ENCODE peak calls at places on chromosome 18, in six cellular contexts. One of them, this sample, is unnamed. For H3K36me3, the result is how much of the 10 kb centered on the place peaks cover.

GRCh38 chr18:9081940-9082339 is 20.6 kb upstream of the NDUFV2 start:
- DNase-seq in GM23338: no peak
- DNase-seq in hepatocyte: no peak
- DNase-seq in neural progenitor cell: no peak
- DNase-seq in PC-3: no peak
- DNase-seq in OCI-LY7: no peak
- DNase-seq in this sample: peak

GRCh38 chr18:48893061-48893558 is 57.7 kb downstream of the SMAD7 start:
- DNase-seq in hepatocyte: no peak
- DNase-seq in OCI-LY7: no peak
- DNase-seq in GM23338: no peak
- DNase-seq in PC-3: no peak
- DNase-seq in neural progenitor cell: no peak
- DNase-seq in this sample: no peak

GRCh38 chr18:9708057-9708881 is at the start of gene RAB31:
- DNase-seq in neural progenitor cell: peak
- DNase-seq in OCI-LY7: no peak
- DNase-seq in hepatocyte: peak
- DNase-seq in PC-3: peak
- DNase-seq in GM23338: peak
- DNase-seq in this sample: peak

GRCh38 chr18:29969876-29970275 is 1072.7 kb downstream of the DSC3 start:
- DNase-seq in PC-3: no peak
- DNase-seq in neural progenitor cell: no peak
- DNase-seq in OCI-LY7: no peak
- DNase-seq in GM23338: no peak
- DNase-seq in hepatocyte: no peak
- DNase-seq in this sample: no peak

GRCh38 chr18:51383711-51384110 is 186.2 kb upstream of the MEX3C start:
- DNase-seq in GM23338: no peak
- DNase-seq in OCI-LY7: no peak
- DNase-seq in neural progenitor cell: no peak
- DNase-seq in PC-3: no peak
- DNase-seq in hepatocyte: no peak
- DNase-seq in this sample: no peak

GRCh38 chr18:26457611-26458350 is 90.6 kb downstream of the KCTD1 start:
- DNase-seq in OCI-LY7: no peak
- DNase-seq in PC-3: no peak
- DNase-seq in neural progenitor cell: peak
- DNase-seq in hepatocyte: no peak
- DNase-seq in GM23338: peak
- DNase-seq in this sample: no peak

GRCh38 chr18:59921384-59921891 is 21.6 kb downstream of the PMAIP1 start:
- DNase-seq in neural progenitor cell: no peak
- DNase-seq in OCI-LY7: no peak
- DNase-seq in GM23338: no peak
- DNase-seq in PC-3: peak
- DNase-seq in hepatocyte: no peak
- DNase-seq in this sample: no peak

GRCh38 chr18:46754188-46754587 is 2.7 kb downstream of the ST8SIA5 start:
- DNase-seq in GM23338: no peak
- DNase-seq in neural progenitor cell: no peak
- DNase-seq in hepatocyte: no peak
- DNase-seq in OCI-LY7: peak
- DNase-seq in PC-3: no peak
- DNase-seq in this sample: peak

GRCh38 chr18:3902676-3903075 is 452.7 kb downstream of the TGIF1 start:
- DNase-seq in GM23338: no peak
- DNase-seq in PC-3: no peak
- DNase-seq in neural progenitor cell: peak
- DNase-seq in OCI-LY7: no peak
- DNase-seq in hepatocyte: no peak
- DNase-seq in this sample: no peak

GRCh38 chr18:267380-267687 is 513 bp downstream of the THOC1 start:
- DNase-seq in GM23338: peak
- DNase-seq in PC-3: no peak
- DNase-seq in OCI-LY7: peak
- DNase-seq in neural progenitor cell: no peak
- DNase-seq in hepatocyte: peak
- DNase-seq in this sample: peak

GRCh38 chr18:6624729-6625308 is 104.7 kb upstream of the ARHGAP28 start:
- DNase-seq in neural progenitor cell: no peak
- DNase-seq in PC-3: no peak
- DNase-seq in GM23338: no peak
- DNase-seq in hepatocyte: no peak
- DNase-seq in OCI-LY7: no peak
- DNase-seq in this sample: no peak

GRCh38 chr18:76130845-76131244 is 364.2 kb downstream of the ZNF516 start:
- DNase-seq in hepatocyte: no peak
- DNase-seq in OCI-LY7: no peak
- DNase-seq in PC-3: no peak
- DNase-seq in GM23338: no peak
- DNase-seq in neural progenitor cell: no peak
- DNase-seq in this sample: no peak

GRCh38 chr18:45328271-45328670 is 287.0 kb upstream of the SLC14A2 start:
- DNase-seq in neural progenitor cell: no peak
- DNase-seq in GM23338: no peak
- DNase-seq in PC-3: no peak
- DNase-seq in OCI-LY7: no peak
- DNase-seq in hepatocyte: no peak
- DNase-seq in this sample: no peak

GRCh38 chr18:28075501-28075900 is 101.4 kb downstream of the CDH2 start:
- DNase-seq in OCI-LY7: no peak
- DNase-seq in PC-3: peak
- DNase-seq in hepatocyte: no peak
- DNase-seq in GM23338: no peak
- DNase-seq in neural progenitor cell: no peak
- DNase-seq in this sample: no peak

GRCh38 chr18:14949800-14950415 is 201.9 kb downstream of the ANKRD30B start:
- DNase-seq in PC-3: peak
- DNase-seq in GM23338: no peak
- DNase-seq in OCI-LY7: no peak
- DNase-seq in hepatocyte: no peak
- DNase-seq in neural progenitor cell: no peak
- DNase-seq in this sample: no peak

GRCh38 chr18:48819276-48819675 is 131.5 kb downstream of the SMAD7 start:
- DNase-seq in GM23338: no peak
- DNase-seq in OCI-LY7: no peak
- DNase-seq in hepatocyte: no peak
- DNase-seq in neural progenitor cell: no peak
- DNase-seq in PC-3: no peak
- DNase-seq in this sample: no peak

GRCh38 chr18:49814147-49814499 is 790 bp upstream of the ACAA2 start:
- DNase-seq in OCI-LY7: no peak
- DNase-seq in GM23338: peak
- DNase-seq in neural progenitor cell: peak
- DNase-seq in PC-3: peak
- DNase-seq in hepatocyte: peak
- DNase-seq in this sample: peak

GRCh38 chr18:23485386-23485785 is 17.9 kb upstream of the RMC1 start:
- DNase-seq in neural progenitor cell: no peak
- DNase-seq in GM23338: peak
- DNase-seq in OCI-LY7: no peak
- DNase-seq in PC-3: no peak
- DNase-seq in hepatocyte: no peak
- DNase-seq in this sample: no peak

GRCh38 chr18:75047240-75047639 is 161.7 kb downstream of the PTGR3 start:
- DNase-seq in neural progenitor cell: no peak
- DNase-seq in GM23338: no peak
- DNase-seq in PC-3: no peak
- DNase-seq in hepatocyte: no peak
- DNase-seq in OCI-LY7: no peak
- DNase-seq in this sample: no peak

GRCh38 chr18:24015897-24016631 is 1.5 kb downstream of the TTC39C start:
- DNase-seq in neural progenitor cell: peak
- DNase-seq in GM23338: no peak
- DNase-seq in PC-3: no peak
- DNase-seq in OCI-LY7: no peak
- DNase-seq in hepatocyte: no peak
- DNase-seq in this sample: no peak

GRCh38 chr18:45221363-45221762 is 393.9 kb upstream of the SLC14A2 start:
- DNase-seq in hepatocyte: no peak
- DNase-seq in neural progenitor cell: no peak
- DNase-seq in OCI-LY7: no peak
- DNase-seq in GM23338: no peak
- DNase-seq in PC-3: no peak
- DNase-seq in this sample: no peak

GRCh38 chr18:60883594-60883993 is 449.6 kb upstream of the CDH20 start:
- DNase-seq in GM23338: no peak
- DNase-seq in PC-3: no peak
- DNase-seq in hepatocyte: no peak
- DNase-seq in neural progenitor cell: no peak
- DNase-seq in OCI-LY7: no peak
- DNase-seq in this sample: no peak

GRCh38 chr18:36786686-36787085 is 42.1 kb downstream of the TPGS2 start:
- DNase-seq in GM23338: no peak
- DNase-seq in neural progenitor cell: no peak
- DNase-seq in OCI-LY7: no peak
- DNase-seq in PC-3: no peak
- DNase-seq in hepatocyte: peak
- DNase-seq in this sample: no peak

GRCh38 chr18:27165412-27165811 is 19.7 kb downstream of the CHST9 start:
- DNase-seq in hepatocyte: no peak
- DNase-seq in OCI-LY7: no peak
- DNase-seq in PC-3: no peak
- DNase-seq in GM23338: no peak
- DNase-seq in neural progenitor cell: no peak
- DNase-seq in this sample: no peak

GRCh38 chr18:71951021-71951420 is 593.1 kb downstream of the CBLN2 start:
- DNase-seq in hepatocyte: no peak
- DNase-seq in GM23338: no peak
- DNase-seq in OCI-LY7: no peak
- DNase-seq in PC-3: no peak
- DNase-seq in neural progenitor cell: peak
- DNase-seq in this sample: no peak

GRCh38 chr18:11981633-11982366 is 493 bp downstream of the IMPA2 start:
- DNase-seq in neural progenitor cell: peak
- DNase-seq in PC-3: peak
- DNase-seq in OCI-LY7: peak
- DNase-seq in GM23338: peak
- DNase-seq in hepatocyte: peak
- DNase-seq in this sample: peak

GRCh38 chr18:76657911-76658475 is 163.0 kb upstream of the ZNF516 start:
- DNase-seq in OCI-LY7: no peak
- DNase-seq in hepatocyte: no peak
- DNase-seq in GM23338: no peak
- DNase-seq in PC-3: no peak
- DNase-seq in neural progenitor cell: no peak
- DNase-seq in this sample: no peak

GRCh38 chr18:79372461-79372860 is 23.3 kb upstream of the NFATC1 start:
- DNase-seq in OCI-LY7: no peak
- DNase-seq in hepatocyte: no peak
- DNase-seq in neural progenitor cell: no peak
- DNase-seq in PC-3: no peak
- DNase-seq in GM23338: no peak
- DNase-seq in this sample: no peak

GRCh38 chr18:25075793-25076192 is 276.2 kb downstream of the ZNF521 start:
- DNase-seq in GM23338: no peak
- DNase-seq in hepatocyte: no peak
- DNase-seq in neural progenitor cell: no peak
- DNase-seq in PC-3: no peak
- DNase-seq in OCI-LY7: no peak
- DNase-seq in this sample: no peak

GRCh38 chr18:22286576-22286975 is 117.2 kb downstream of the GATA6 start:
- DNase-seq in OCI-LY7: no peak
- DNase-seq in PC-3: peak
- DNase-seq in neural progenitor cell: no peak
- DNase-seq in GM23338: no peak
- DNase-seq in hepatocyte: peak
- DNase-seq in this sample: no peak

GRCh38 chr18:32754508-32755263 is 18.1 kb downstream of the KLHL14 start:
- DNase-seq in PC-3: no peak
- DNase-seq in OCI-LY7: no peak
- DNase-seq in hepatocyte: no peak
- DNase-seq in GM23338: peak
- DNase-seq in neural progenitor cell: peak
- DNase-seq in this sample: no peak

GRCh38 chr18:22385718-22386117 is 32.0 kb downstream of the CTAGE1 start:
- DNase-seq in OCI-LY7: no peak
- DNase-seq in GM23338: no peak
- DNase-seq in PC-3: peak
- DNase-seq in neural progenitor cell: no peak
- DNase-seq in hepatocyte: no peak
- DNase-seq in this sample: no peak

GRCh38 chr18:44179693-44180092 is 501.0 kb upstream of the SETBP1 start:
- DNase-seq in PC-3: no peak
- DNase-seq in OCI-LY7: no peak
- DNase-seq in neural progenitor cell: no peak
- DNase-seq in GM23338: no peak
- DNase-seq in hepatocyte: no peak
- DNase-seq in this sample: no peak

GRCh38 chr18:62539284-62540168 is 16.7 kb downstream of the ZCCHC2 start:
- DNase-seq in neural progenitor cell: no peak
- DNase-seq in OCI-LY7: no peak
- DNase-seq in PC-3: no peak
- DNase-seq in GM23338: no peak
- DNase-seq in hepatocyte: no peak
- DNase-seq in this sample: no peak
- H3K36me3 ChIP-seq in neural progenitor cell: under half
- H3K36me3 ChIP-seq in OCI-LY7: under half
- H3K36me3 ChIP-seq in PC-3: under half
- H3K36me3 ChIP-seq in GM23338: under half
- H3K36me3 ChIP-seq in hepatocyte: under half
- H3K36me3 ChIP-seq in this sample: under half

GRCh38 chr18:33833847-33834246 is 255.8 kb downstream of the ASXL3 start:
- DNase-seq in hepatocyte: no peak
- DNase-seq in neural progenitor cell: no peak
- DNase-seq in GM23338: no peak
- DNase-seq in PC-3: no peak
- DNase-seq in OCI-LY7: peak
- DNase-seq in this sample: no peak
- H2AFZ ChIP-seq in hepatocyte: no peak
- H2AFZ ChIP-seq in neural progenitor cell: no peak
- H2AFZ ChIP-seq in GM23338: no peak
- H2AFZ ChIP-seq in PC-3: no peak
- H2AFZ ChIP-seq in OCI-LY7: peak
- H2AFZ ChIP-seq in this sample: no peak

GRCh38 chr18:55523001-55523400 is 65.0 kb downstream of the TCF4 start:
- DNase-seq in OCI-LY7: no peak
- DNase-seq in neural progenitor cell: no peak
- DNase-seq in PC-3: no peak
- DNase-seq in GM23338: no peak
- DNase-seq in hepatocyte: no peak
- DNase-seq in this sample: no peak
- TF ChIP-seq EZH2phosphoT487 in OCI-LY7: no peak
- TF ChIP-seq EZH2phosphoT487 in neural progenitor cell: no peak
- TF ChIP-seq EZH2phosphoT487 in PC-3: no peak
- TF ChIP-seq EZH2phosphoT487 in GM23338: no peak
- TF ChIP-seq EZH2phosphoT487 in hepatocyte: no peak
- TF ChIP-seq EZH2phosphoT487 in this sample: no peak

DNA sequence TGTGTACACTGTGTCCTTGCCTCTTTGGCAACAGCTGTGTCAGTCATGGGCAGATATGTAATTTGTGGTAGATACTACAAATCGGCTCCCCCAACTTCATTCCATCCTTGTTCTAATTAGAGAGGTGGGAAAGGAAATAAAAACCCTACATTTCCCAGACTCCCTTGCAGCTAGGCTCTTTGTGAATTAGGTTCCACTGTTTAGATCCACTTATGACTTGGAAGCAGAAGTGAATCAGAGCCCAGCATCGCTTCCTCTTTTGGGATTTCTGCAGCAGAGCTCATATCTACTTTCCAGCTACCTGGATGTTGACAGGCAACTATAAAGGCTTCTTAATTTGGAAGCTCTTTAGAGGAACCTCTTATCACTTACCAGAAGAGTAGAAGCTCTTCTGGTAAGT is 34.1 kb upstream of the NARS1 start:
- DNase-seq in hepatocyte: no peak
- DNase-seq in PC-3: no peak
- DNase-seq in neural progenitor cell: no peak
- DNase-seq in OCI-LY7: no peak
- DNase-seq in GM23338: no peak
- DNase-seq in this sample: no peak
- H3K36me3 ChIP-seq in hepatocyte: under half
- H3K36me3 ChIP-seq in PC-3: under half
- H3K36me3 ChIP-seq in neural progenitor cell: under half
- H3K36me3 ChIP-seq in OCI-LY7: under half
- H3K36me3 ChIP-seq in GM23338: under half
- H3K36me3 ChIP-seq in this sample: under half